ENCODE peak calls at places on chromosomes 7 and 10, in four cellular contexts. W, S, X and G are unnamed samples.
A peak's percentile ranks its signal among the peaks of the same experiment; 100 is the strongest.

GRCh38 chr7:603152-603941 is 83.7 kb upstream of the PDGFA start:
- DNase-seq in W (peak; percentile 55), S (no peak), X (no peak), G (no peak)

GRCh38 chr7:39664057-39664456 is 40.7 kb downstream of the RALA start:
- DNase-seq in W (no peak), S (no peak), X (no peak), G (no peak)

GRCh38 chr7:91243591-91244368 is 20.5 kb upstream of the FZD1 start:
- DNase-seq in W (no peak), S (no peak), X (no peak), G (no peak)

GRCh38 chr10:30705086-30705624 is 75.6 kb upstream of the LYZL2 start:
- DNase-seq in W (no peak), S (no peak), X (no peak), G (no peak)

GRCh38 chr7:105581066-105581811 is at the start of gene EFCAB10:
- DNase-seq in W (no peak), S (peak; percentile 92), X (no peak), G (peak; percentile 79)

GRCh38 chr7:46763348-46763747 is 818.6 kb downstream of the TNS3 start:
- DNase-seq in W (no peak), S (no peak), X (no peak), G (no peak)

GRCh38 chr7:141558544-141559183 is 7.5 kb downstream of the AGK start:
- DNase-seq in W (no peak), S (no peak), X (peak; percentile 23), G (no peak)

GRCh38 chr7:101166603-101166908 is 1.2 kb upstream of the VGF start:
- DNase-seq in W (no peak), S (no peak), X (no peak), G (no peak)

GRCh38 chr10:43594944-43595589 is 11.2 kb upstream of the ZNF485 start:
- DNase-seq in W (no peak), S (peak; percentile 44), X (no peak), G (no peak)

GRCh38 chr7:55111007-55111406 is 92.2 kb downstream of the EGFR start:
- DNase-seq in W (no peak), S (no peak), X (no peak), G (no peak)

GRCh38 chr7:17274551-17275245 is 23.8 kb upstream of the AHR start:
- DNase-seq in W (no peak), S (no peak), X (no peak), G (no peak)

GRCh38 chr7:48035301-48035966 is at the start of gene C7orf57:
- DNase-seq in W (peak; percentile 84), S (peak; percentile 94), X (peak; percentile 48), G (peak; percentile 82)

GRCh38 chr10:43055991-43056567 is 20.8 kb upstream of the RET start:
- DNase-seq in W (no peak), S (no peak), X (no peak), G (no peak)

GRCh38 chr7:17696422-17696821 is 243.9 kb downstream of the SNX13 start:
- DNase-seq in W (no peak), S (peak; percentile 56), X (peak; percentile 67), G (no peak)

GRCh38 chr7:80154656-80155325 is 20.2 kb downstream of the GNAI1 start:
- DNase-seq in W (no peak), S (no peak), X (no peak), G (no peak)

GRCh38 chr10:101132636-101133473 is 1.8 kb downstream of the TLX1 start:
- DNase-seq in W (no peak), S (no peak), X (no peak), G (no peak)

GRCh38 chr10:131246089-131246488 is 65.4 kb downstream of the TCERG1L start:
- DNase-seq in W (no peak), S (no peak), X (no peak), G (no peak)

GRCh38 chr7:50068850-50069551 is 24.0 kb downstream of the ZPBP start:
- DNase-seq in W (no peak), S (peak; percentile 58), X (no peak), G (no peak)

GRCh38 chr7:157897686-157898085 is 560.9 kb downstream of the DNAJB6 start:
- DNase-seq in W (no peak), S (no peak), X (no peak), G (no peak)

GRCh38 chr7:158013085-158013668 is 574.4 kb downstream of the PTPRN2 start:
- DNase-seq in W (no peak), S (no peak), X (no peak), G (no peak)

GRCh38 chr7:28076421-28077163 is 104.0 kb downstream of the JAZF1 start:
- DNase-seq in W (no peak), S (no peak), X (no peak), G (no peak)

GRCh38 chr10:94138391-94138790 is 144.7 kb downstream of the PLCE1 start:
- DNase-seq in W (no peak), S (no peak), X (no peak), G (no peak)

GRCh38 chr10:51462076-51462779 is 237.2 kb downstream of the CSTF2T start:
- DNase-seq in W (no peak), S (no peak), X (no peak), G (no peak)

GRCh38 chr7:50497068-50497642 is 47.0 kb upstream of the FIGNL1 start:
- DNase-seq in W (no peak), S (peak; percentile 68), X (peak; percentile 29), G (no peak)

GRCh38 chr10:34029455-34029854 is 695.0 kb upstream of the NRP1 start:
- DNase-seq in W (no peak), S (no peak), X (no peak), G (no peak)

GRCh38 chr10:34022195-34022594 is 687.7 kb upstream of the NRP1 start:
- DNase-seq in W (no peak), S (no peak), X (no peak), G (no peak)

GRCh38 chr10:34028936-34029335 is 694.5 kb upstream of the NRP1 start:
- DNase-seq in W (no peak), S (no peak), X (no peak), G (no peak)

DNA sequence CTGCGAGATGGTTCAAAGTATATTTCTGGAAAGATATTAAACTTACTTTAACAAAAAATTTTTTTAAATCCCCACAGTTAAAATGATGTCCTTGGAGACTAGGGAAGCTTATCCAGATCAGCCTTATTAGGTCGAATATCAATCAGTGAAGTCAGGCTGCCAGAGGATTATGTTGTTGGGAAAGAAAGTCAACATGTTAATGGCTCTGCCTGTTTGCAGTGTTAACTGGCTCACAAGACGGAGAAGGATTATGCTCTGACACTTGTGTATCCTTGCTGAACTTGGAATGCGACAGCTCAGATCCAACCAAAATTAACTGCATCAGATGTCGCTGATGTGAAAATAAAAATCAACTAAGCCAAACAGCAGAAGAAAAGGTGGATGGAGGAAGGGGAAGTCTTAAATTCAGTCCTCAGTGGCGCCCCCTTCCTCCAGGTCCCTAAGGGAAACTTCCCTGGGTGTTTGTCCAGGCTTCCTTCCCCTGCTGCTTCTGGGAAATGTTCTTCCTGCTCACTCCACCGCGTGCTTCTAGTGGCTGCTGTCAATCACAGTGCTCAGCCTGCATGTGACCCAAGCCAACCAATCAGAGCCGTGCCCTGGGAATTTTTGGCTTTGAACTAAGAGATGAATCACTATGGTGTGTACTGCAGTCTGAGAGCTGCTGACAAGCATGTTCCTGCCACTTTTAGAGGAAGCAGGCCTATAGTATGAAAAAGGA is 690.4 kb upstream of the NRP1 start:
- DNase-seq in W (no peak), S (peak; percentile 17), X (no peak), G (no peak)
- TF ChIP-seq CTCF in W (no peak), S (peak; percentile 10), X (no peak), G (peak; percentile 49)

DNA sequence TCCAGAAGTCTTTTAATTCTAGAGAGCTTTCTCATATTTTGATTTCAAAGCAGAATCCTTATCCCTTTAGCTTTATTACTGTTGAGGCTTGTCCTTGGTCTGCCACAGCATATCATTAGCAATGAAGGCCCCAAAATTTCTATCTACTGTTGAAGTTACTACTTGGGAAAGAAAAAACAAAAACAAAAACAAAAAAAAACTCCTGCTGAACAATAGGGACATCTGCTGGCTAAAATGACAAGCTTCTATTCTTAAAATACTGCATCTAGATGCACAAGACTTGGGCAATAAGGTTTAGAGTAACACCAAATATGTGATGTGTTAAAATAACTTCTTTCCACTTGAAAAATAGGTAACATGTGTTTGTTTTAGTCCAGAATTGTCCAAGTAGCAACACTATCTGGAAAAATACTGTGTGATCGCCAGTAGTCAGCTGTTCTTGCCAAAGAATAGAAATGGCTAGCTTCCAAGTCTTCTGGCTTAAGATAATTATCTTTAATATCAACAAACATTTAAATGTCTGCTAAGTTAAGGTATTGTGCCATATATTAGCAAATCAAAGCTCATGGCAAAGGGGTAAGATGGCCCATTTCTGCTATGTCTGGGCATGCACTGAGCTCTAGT is 3.8 kb upstream of the DMTF1 start:
- DNase-seq in W (no peak), S (peak; percentile 24), X (peak; percentile 14), G (no peak)
- TF ChIP-seq CTCF in W (peak; percentile 33), S (peak; percentile 72), X (peak; percentile 60), G (peak; percentile 25)

GRCh38 chr7:43763183-43763582 is 4.7 kb downstream of the BLVRA start:
- DNase-seq in W (no peak), S (no peak), X (no peak), G (no peak)
- TF ChIP-seq CTCF in W (no peak), S (no peak), X (no peak), G (no peak)

GRCh38 chr10:2992401-2993198 is 74.7 kb upstream of the PFKP start:
- DNase-seq in W (no peak), S (no peak), X (no peak), G (no peak)
- TF ChIP-seq CTCF in W (no peak), S (peak; percentile 13), X (peak; percentile 7), G (peak; percentile 21)

DNA sequence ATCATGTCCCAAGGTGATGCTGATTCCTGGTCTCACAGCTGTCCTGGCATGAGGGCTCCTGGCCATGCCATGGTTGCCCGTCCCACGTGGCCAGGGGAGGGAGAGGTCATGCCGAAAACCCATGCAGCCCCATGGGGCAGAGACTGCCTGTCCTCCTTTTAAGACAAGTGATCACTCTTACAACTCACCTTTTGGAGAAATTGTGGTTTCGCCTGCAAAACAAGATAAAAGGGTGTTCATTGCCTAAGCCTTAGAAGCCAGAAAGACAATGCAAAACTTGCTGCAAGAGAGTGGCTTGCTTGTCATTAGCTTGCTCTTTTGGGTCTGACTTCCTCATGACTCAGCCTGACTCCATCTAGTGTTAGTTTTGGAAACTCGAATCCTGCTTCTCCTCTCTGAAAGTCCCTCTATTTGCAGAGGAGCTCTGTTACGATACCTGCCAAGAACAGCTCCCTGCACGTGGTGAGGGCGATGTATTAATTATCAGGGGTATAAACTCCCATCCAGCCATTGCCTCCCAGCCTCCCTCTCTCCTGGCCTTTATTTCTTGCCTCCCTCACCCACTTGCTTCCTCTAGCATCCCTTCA is 26.7 kb downstream of the TMEM273 start:
- DNase-seq in W (no peak), S (peak; percentile 45), X (no peak), G (no peak)
- TF ChIP-seq CTCF in W (no peak), S (peak; percentile 50), X (peak; percentile 69), G (peak; percentile 46)

DNA sequence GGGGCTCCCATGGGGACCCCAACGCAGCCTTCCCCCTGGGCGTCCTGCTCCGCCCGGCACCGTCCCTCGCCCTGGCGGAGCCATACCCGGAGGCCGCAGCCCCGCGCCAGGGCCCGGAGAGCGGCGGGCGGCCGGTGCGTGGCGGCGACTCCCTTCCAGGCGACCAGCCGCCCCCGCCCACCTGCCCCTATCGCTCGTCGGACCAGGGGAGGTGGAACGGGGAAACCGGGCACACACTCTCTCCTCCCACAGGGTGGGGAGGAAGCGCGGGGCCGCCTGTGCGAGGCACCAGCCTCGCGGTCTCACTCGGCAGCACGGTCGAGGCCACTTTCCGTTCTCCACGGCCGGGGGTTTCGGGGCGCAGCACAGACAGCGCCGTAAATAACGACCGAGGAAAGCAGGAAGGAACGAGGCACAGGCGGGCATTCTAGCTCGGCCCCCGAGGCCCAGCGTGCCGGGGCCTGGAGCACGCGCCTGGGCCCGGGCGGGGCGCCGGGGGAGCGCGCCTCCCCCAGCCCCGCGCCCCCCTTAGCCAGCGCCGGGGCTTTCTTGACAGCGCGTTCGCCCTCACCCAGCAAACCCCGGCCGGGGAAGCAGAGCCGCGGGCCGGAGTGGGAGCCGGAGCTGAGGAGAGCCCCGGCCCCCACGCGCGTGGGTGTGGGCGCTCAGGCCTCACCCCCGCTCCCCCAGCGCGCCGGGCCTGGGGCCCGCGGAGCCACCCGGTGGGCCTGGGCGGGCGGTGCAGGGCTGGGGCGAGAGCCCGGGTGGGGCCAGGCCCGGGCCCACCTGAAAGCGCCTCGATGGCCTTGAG is 936 bp downstream of the IGF2BP3 start:
- DNase-seq in W (peak; percentile 27), S (peak; percentile 68), X (no peak), G (peak; percentile 33)
- TF ChIP-seq CTCF in W (no peak), S (no peak), X (no peak), G (peak; percentile 44)